ENCODE peak calls at places on chromosomes 16 and 17, in six cellular contexts. U is B cell; R is head of caudate nucleus; N is activated effector memory CD4-positive, alpha-beta T cell treated with anti-CD3 and anti-CD28 coated beads, Interleukin-2, amount 50 U/mL, for 16 hours; I is mucosa of gallbladder; M is astrocyte of the spinal cord. J is an unnamed sample.

GRCh38 chr16:78485188-78485898 is 385.9 kb downstream of the WWOX start:
- DNase-seq in I (no peak), R (no peak), N (no peak), U (no peak), M (no peak), J (no peak)

GRCh38 chr16:3876695-3877094 is 3.8 kb downstream of the CREBBP start:
- DNase-seq in M (no peak), N (no peak), I (no peak), R (no peak), U (no peak), J (no peak)

GRCh38 chr16:72126429-72126765 is 32.8 kb downstream of the DHX38 start:
- DNase-seq in N (no peak), I (no peak), U (no peak), R (no peak), M (no peak), J (no peak)

GRCh38 chr17:17155568-17155967 is 50.6 kb downstream of the PLD6 start:
- DNase-seq in I (no peak), R (no peak), N (no peak), M (no peak), U (no peak), J (no peak)

GRCh38 chr16:6633441-6633840 is 699.2 kb upstream of the RBFOX1 start:
- DNase-seq in U (no peak), R (no peak), N (no peak), I (no peak), M (no peak), J (no peak)

GRCh38 chr16:75385507-75386152 is 47.7 kb downstream of the CFDP1 start:
- DNase-seq in U (peak), M (peak), N (no peak), I (no peak), R (no peak), J (peak)

GRCh38 chr17:30378191-30378796 is 433 bp upstream of the CPD start:
- DNase-seq in R (peak), M (no peak), I (no peak), N (peak), U (no peak), J (peak)

GRCh38 chr17:41848788-41849187 is 11.2 kb downstream of the KLHL10 start:
- DNase-seq in R (no peak), I (no peak), N (no peak), U (no peak), M (peak), J (no peak)

GRCh38 chr16:23496826-23497542 is 13.3 kb downstream of the GGA2 start:
- DNase-seq in M (no peak), R (no peak), U (peak), N (no peak), I (peak), J (no peak)